ENCODE peak calls at places on chromosomes 4 and X, in seven cellular contexts. P is IMR-90, B is H9, L is ureter, I is NT2/D1, Q is bronchial epithelial cell, Z is T-cell. F is an unnamed sample.

GRCh38 chr4:152516156-152516555 is 19.7 kb downstream of the FBXW7 start:
- DNase-seq in P (no peak), B (no peak), L (no peak), I (no peak), Q (peak), Z (no peak), F (no peak)

GRCh38 chr4:153318696-153319320 is 25.7 kb upstream of the MND1 start:
- DNase-seq in P (peak), B (no peak), L (no peak), I (no peak), Q (peak), Z (no peak), F (no peak)

GRCh38 chr4:150176559-150176958 is 98.3 kb downstream of the DCLK2 start:
- DNase-seq in P (peak), B (no peak), L (no peak), I (no peak), Q (peak), Z (no peak), F (no peak)

GRCh38 chrX:70174754-70175153 is 2.5 kb upstream of the DGAT2L6 start:
- DNase-seq in P (peak), B (no peak), L (no peak), I (no peak), Q (no peak), Z (no peak), F (no peak)

GRCh38 chr4:122798101-122798500 is 28.5 kb upstream of the FGF2 start:
- DNase-seq in P (peak), B (peak), L (peak), I (no peak), Q (peak), Z (no peak), F (no peak)

GRCh38 chr4:15568814-15569213 is 86.3 kb downstream of the FBXL5 start:
- DNase-seq in P (peak), B (no peak), L (no peak), I (no peak), Q (no peak), Z (no peak), F (no peak)

GRCh38 chrX:52425710-52426245 is 57.0 kb downstream of the XAGE2 start:
- DNase-seq in P (peak), B (no peak), L (no peak), I (no peak), Q (no peak), Z (no peak), F (no peak)

GRCh38 chrX:151359931-151360871 is 36.8 kb upstream of the VMA21 start:
- DNase-seq in P (no peak), B (peak), L (no peak), I (no peak), Q (peak), Z (peak), F (peak)

GRCh38 chr4:126890994-126891393 is 741.8 kb upstream of the INTU start:
- DNase-seq in P (peak), B (no peak), L (no peak), I (no peak), Q (no peak), Z (no peak), F (no peak)

GRCh38 chr4:14364953-14365533 is 637.2 kb upstream of the CPEB2 start:
- DNase-seq in P (no peak), B (no peak), L (no peak), I (peak), Q (no peak), Z (no peak), F (no peak)

GRCh38 chr4:16289872-16290554 is 63.7 kb upstream of the TAPT1 start:
- DNase-seq in P (peak), B (no peak), L (no peak), I (peak), Q (peak), Z (no peak), F (no peak)

GRCh38 chr4:14254252-14254651 is 626.7 kb upstream of the BOD1L1 start:
- DNase-seq in P (peak), B (peak), L (peak), I (peak), Q (peak), Z (no peak), F (no peak)

GRCh38 chr4:176988226-176988625 is 195.5 kb upstream of the VEGFC start:
- DNase-seq in P (peak), B (no peak), L (no peak), I (no peak), Q (peak), Z (no peak), F (no peak)

GRCh38 chr4:22315643-22316042 is 200.2 kb downstream of the ADGRA3 start:
- DNase-seq in P (peak), B (no peak), L (no peak), I (no peak), Q (no peak), Z (no peak), F (no peak)

GRCh38 chr4:6379787-6380745 is 92.3 kb downstream of the PPP2R2C start:
- DNase-seq in P (no peak), B (no peak), L (no peak), I (no peak), Q (no peak), Z (no peak), F (no peak)

F was measured in CD4-positive, alpha-beta T cell.